ENCODE peak calls at places on chromosomes 5 and 9, in ten cellular contexts. C is IMR-90; Y is fibroblast of lung; Z is fibroblast of pulmonary artery; E is CD8-positive, alpha-beta T cell; H is LNCaP clone FGC; S is HAP-1; G is K562; A is mesenchymal stem cell; T is heart right ventricle. W is an unnamed sample.

GRCh38 chr5:18772475-18772874 is 1138.2 kb downstream of the TAF11L14 start:
- DNase-seq in C (no peak), Y (no peak), Z (peak; percentile 2), E (no peak), H (peak; percentile 27), S (peak; percentile 24), G (no peak), A (peak; percentile 12), T (no peak), W (peak; percentile 2)

GRCh38 chr5:172229904-172230303 is 35.9 kb downstream of the EFCAB9 start:
- DNase-seq in C (no peak), Y (no peak), Z (no peak), E (no peak), H (no peak), S (no peak), G (no peak), A (no peak), T (no peak), W (peak; percentile 10)

GRCh38 chr9:84170521-84171141 is 169.9 kb downstream of the SLC28A3 start:
- DNase-seq in C (peak; percentile 98), Y (peak; percentile 98), Z (peak; percentile 97), E (peak; percentile 17), H (no peak), S (no peak), G (peak; percentile 6), A (peak; percentile 95), T (peak; percentile 90), W (peak; percentile 98)

GRCh38 chr5:69130241-69130640 is 36.4 kb downstream of the SLC30A5 start:
- DNase-seq in C (peak; percentile 4), Y (no peak), Z (no peak), E (no peak), H (no peak), S (no peak), G (no peak), A (no peak), T (no peak), W (no peak)

GRCh38 chr9:22055090-22055489 is 46.0 kb upstream of the CDKN2B start:
- DNase-seq in C (peak; percentile 28), Y (no peak), Z (no peak), E (no peak), H (no peak), S (no peak), G (no peak), A (no peak), T (no peak), W (peak; percentile 41)

GRCh38 chr5:14266686-14267085 is 123.5 kb downstream of the TRIO start:
- DNase-seq in C (no peak), Y (no peak), Z (peak; percentile 26), E (no peak), H (no peak), S (no peak), G (peak; percentile 39), A (no peak), T (no peak), W (peak; percentile 41)

GRCh38 chr9:18499987-18500386 is 26.0 kb downstream of the ADAMTSL1 start:
- DNase-seq in C (no peak), Y (no peak), Z (no peak), E (no peak), H (no peak), S (no peak), G (no peak), A (no peak), T (no peak), W (peak; percentile 59)

GRCh38 chr5:171926311-171926710 is 80.1 kb downstream of the FBXW11 start:
- DNase-seq in C (no peak), Y (no peak), Z (no peak), E (no peak), H (no peak), S (no peak), G (no peak), A (no peak), T (no peak), W (no peak)

GRCh38 chr5:538271-538771 is 14.1 kb upstream of the SLC9A3 start:
- DNase-seq in C (no peak), Y (no peak), Z (no peak), E (no peak), H (no peak), S (no peak), G (no peak), A (no peak), T (no peak), W (no peak)

GRCh38 chr5:14842117-14842516 is 29.5 kb downstream of the ANKH start:
- DNase-seq in C (no peak), Y (no peak), Z (no peak), E (no peak), H (no peak), S (no peak), G (no peak), A (no peak), T (no peak), W (no peak)

GRCh38 chr9:86099695-86100364 is 472 bp upstream of the GOLM1 start:
- DNase-seq in C (peak; percentile 57), Y (peak; percentile 57), Z (peak; percentile 69), E (no peak), H (no peak), S (peak; percentile 24), G (no peak), A (peak; percentile 80), T (peak; percentile 34), W (peak; percentile 74)

GRCh38 chr9:96169901-96170300 is 132.1 kb downstream of the HSD17B3 start:
- DNase-seq in C (no peak), Y (peak; percentile 21), Z (no peak), E (no peak), H (no peak), S (no peak), G (no peak), A (peak; percentile 44), T (no peak), W (no peak)

GRCh38 chr5:73606206-73606753 is 19.7 kb upstream of the ARHGEF28 start:
- DNase-seq in C (no peak), Y (no peak), Z (no peak), E (no peak), H (peak; percentile 40), S (no peak), G (no peak), A (no peak), T (no peak), W (peak; percentile 26)

GRCh38 chr5:119400248-119400647 is 44.4 kb downstream of the TNFAIP8 start:
- DNase-seq in C (peak; percentile 62), Y (no peak), Z (no peak), E (no peak), H (no peak), S (no peak), G (no peak), A (no peak), T (no peak), W (no peak)

GRCh38 chr9:137880160-137880975 is 2.8 kb downstream of the CACNA1B start:
- DNase-seq in C (no peak), Y (no peak), Z (no peak), E (no peak), H (no peak), S (no peak), G (no peak), A (no peak), T (no peak), W (no peak)
- H3K4me3 ChIP-seq in C (no peak overlapping the region), Y (no peak overlapping the region), Z (no peak overlapping the region), E (no peak overlapping the region), H (no peak overlapping the region), S (no peak overlapping the region), G (no peak overlapping the region), A (no peak overlapping the region), T (no peak overlapping the region), W (no peak overlapping the region)

GRCh38 chr9:33159760-33160127 is 7.4 kb downstream of the B4GALT1 start:
- DNase-seq in C (peak; percentile 92), Y (peak; percentile 77), Z (peak; percentile 93), E (peak; percentile 81), H (no peak), S (no peak), G (no peak), A (peak; percentile 87), T (peak; percentile 58), W (peak; percentile 86)
- H3K4me3 ChIP-seq in C (no peak overlapping the region), Y (peak overlapping the region; percentile 23), Z (peak overlapping the region; percentile 9), E (peak overlapping the region; percentile 10), H (peak overlapping the region; percentile 10), S (no peak overlapping the region), G (no peak overlapping the region), A (peak overlapping the region; percentile 22), T (peak overlapping the region; percentile 26), W (no peak overlapping the region)

GRCh38 chr9:97852399-97853055 is 499 bp upstream of the FOXE1 start:
- DNase-seq in C (no peak), Y (no peak), Z (no peak), E (no peak), H (no peak), S (no peak), G (no peak), A (no peak), T (no peak), W (no peak)
- H3K4me3 ChIP-seq in C (no peak overlapping the region), Y (no peak overlapping the region), Z (no peak overlapping the region), E (no peak overlapping the region), H (no peak overlapping the region), S (no peak overlapping the region), G (no peak overlapping the region), A (no peak overlapping the region), T (peak overlapping the region; percentile 49), W (no peak overlapping the region)

GRCh38 chr9:128921881-128922763 is 1.3 kb downstream of the PHYHD1 start:
- DNase-seq in C (peak; percentile 50), Y (peak; percentile 67), Z (peak; percentile 60), E (no peak), H (no peak), S (peak; percentile 3), G (peak; percentile 52), A (peak; percentile 78), T (peak; percentile 64), W (peak; percentile 74)

GRCh38 chr9:128919409-128919808 is 1.4 kb upstream of the PHYHD1 start:
- DNase-seq in C (no peak), Y (no peak), Z (no peak), E (no peak), H (no peak), S (no peak), G (no peak), A (no peak), T (no peak), W (no peak)

GRCh38 chr9:128918921-128919320 is 1.9 kb upstream of the PHYHD1 start:
- DNase-seq in C (no peak), Y (no peak), Z (no peak), E (no peak), H (no peak), S (no peak), G (no peak), A (no peak), T (no peak), W (no peak)

GRCh38 chr9:128923493-128923883 is 2.7 kb downstream of the PHYHD1 start:
- DNase-seq in C (no peak), Y (no peak), Z (no peak), E (no peak), H (no peak), S (no peak), G (no peak), A (no peak), T (no peak), W (no peak)

DNA sequence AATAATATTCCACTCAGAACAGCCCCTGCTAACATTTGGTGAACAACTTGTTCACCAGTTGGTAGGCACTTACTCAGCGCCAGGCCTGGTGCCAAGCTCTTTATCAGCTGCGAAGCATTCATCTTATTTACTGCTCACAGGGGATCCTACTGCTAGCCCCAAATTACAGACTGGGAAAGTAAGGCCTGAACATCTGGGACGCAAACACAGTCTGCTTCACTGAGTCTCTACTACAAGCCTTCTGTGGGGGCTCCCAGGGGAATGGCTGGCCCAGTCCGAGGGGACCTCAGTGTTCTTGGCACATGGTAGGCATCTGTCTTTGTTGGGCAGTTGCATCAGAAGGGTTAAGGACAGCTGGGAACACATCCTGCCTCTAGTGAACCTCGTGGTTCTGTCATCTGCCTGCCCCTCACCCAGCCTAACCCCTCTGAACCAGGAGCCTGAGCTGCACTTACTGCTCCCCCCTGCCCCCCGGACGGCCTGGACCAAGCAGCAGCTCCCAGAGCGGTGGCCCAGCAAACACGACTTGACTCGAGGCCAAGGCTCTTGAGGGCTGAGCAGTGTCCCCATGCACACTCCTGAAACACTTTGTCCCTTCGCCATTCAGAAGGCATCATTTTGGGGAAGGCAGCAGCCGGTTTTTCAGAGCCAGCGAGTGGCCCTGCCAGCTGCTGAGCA is at the start of gene PHYHD1:
- DNase-seq in C (peak; percentile 61), Y (peak; percentile 87), Z (peak; percentile 63), E (no peak), H (no peak), S (no peak), G (no peak), A (peak; percentile 29), T (peak; percentile 50), W (peak; percentile 20)
- H3K4me3 ChIP-seq in C (no peak within 1 kb of the TSS), Y (no peak within 1 kb of the TSS), Z (peak within 1 kb of the TSS; percentile 55), E (no peak within 1 kb of the TSS), H (no peak within 1 kb of the TSS), S (no peak within 1 kb of the TSS), G (no peak within 1 kb of the TSS), A (peak within 1 kb of the TSS; percentile 78), T (peak within 1 kb of the TSS; percentile 59), W (peak within 1 kb of the TSS; percentile 64)